ENCODE peak calls at places on chromosomes 6 and 20, in five cellular contexts. N is right lobe of liver, Z is uterus, C is A549, K is HepG2. V is an unnamed sample.

GRCh38 chr6:131519670-131520436 is 53.2 kb upstream of the ARG1 start:
- DNase-seq in Z (no peak), C (peak), N (peak), K (peak), V (no peak)

GRCh38 chr6:3919130-3919628 is 70.0 kb downstream of the FAM50B start:
- DNase-seq in C (no peak), N (no peak), Z (no peak), K (no peak), V (peak)

GRCh38 chr6:154542747-154543146 is 32.3 kb upstream of the CNKSR3 start:
- DNase-seq in K (no peak), Z (no peak), N (no peak), C (no peak), V (no peak)

GRCh38 chr20:24340933-24341332 is 128.5 kb upstream of the SYNDIG1 start:
- DNase-seq in N (no peak), K (no peak), Z (no peak), C (no peak), V (no peak)

GRCh38 chr6:100382767-100383195 is 81.9 kb downstream of the SIM1 start:
- DNase-seq in C (no peak), K (no peak), N (no peak), Z (no peak), V (no peak)

GRCh38 chr6:31952140-31952805 is 6.4 kb downstream of the CFB start:
- DNase-seq in K (peak), N (no peak), C (peak), Z (peak), V (peak)

GRCh38 chr6:31971279-31971992 is 502 bp downstream of the DXO start:
- DNase-seq in N (no peak), K (no peak), Z (no peak), C (no peak), V (peak)

GRCh38 chr6:35181313-35181932 is 32.3 kb upstream of the SCUBE3 start:
- DNase-seq in K (no peak), Z (no peak), N (no peak), C (no peak), V (no peak)

GRCh38 chr6:56713285-56713684 is 70.6 kb upstream of the DST start:
- DNase-seq in Z (peak), C (no peak), K (peak), N (no peak), V (no peak)

GRCh38 chr6:37456126-37456525 is 23.1 kb downstream of the CMTR1 start:
- DNase-seq in C (no peak), N (no peak), Z (no peak), K (no peak), V (no peak)

GRCh38 chr6:33692760-33693158 is 18.7 kb downstream of the UQCC2 start:
- DNase-seq in Z (no peak), C (no peak), K (no peak), N (no peak), V (no peak)

GRCh38 chr20:46293084-46293483 is 15.2 kb downstream of the CDH22 start:
- DNase-seq in K (peak), N (no peak), Z (no peak), C (peak), V (no peak)

GRCh38 chr20:34945315-34946077 is 10.1 kb downstream of the GSS start:
- DNase-seq in N (no peak), C (no peak), Z (no peak), K (no peak), V (no peak)

GRCh38 chr6:151807513-151808330 is at the start of gene ESR1:
- DNase-seq in C (no peak), Z (peak), N (peak), K (no peak), V (no peak)
- H3K4me3 ChIP-seq in C (peak), Z (peak), N (peak), K (no peak), V (peak)

DNA sequence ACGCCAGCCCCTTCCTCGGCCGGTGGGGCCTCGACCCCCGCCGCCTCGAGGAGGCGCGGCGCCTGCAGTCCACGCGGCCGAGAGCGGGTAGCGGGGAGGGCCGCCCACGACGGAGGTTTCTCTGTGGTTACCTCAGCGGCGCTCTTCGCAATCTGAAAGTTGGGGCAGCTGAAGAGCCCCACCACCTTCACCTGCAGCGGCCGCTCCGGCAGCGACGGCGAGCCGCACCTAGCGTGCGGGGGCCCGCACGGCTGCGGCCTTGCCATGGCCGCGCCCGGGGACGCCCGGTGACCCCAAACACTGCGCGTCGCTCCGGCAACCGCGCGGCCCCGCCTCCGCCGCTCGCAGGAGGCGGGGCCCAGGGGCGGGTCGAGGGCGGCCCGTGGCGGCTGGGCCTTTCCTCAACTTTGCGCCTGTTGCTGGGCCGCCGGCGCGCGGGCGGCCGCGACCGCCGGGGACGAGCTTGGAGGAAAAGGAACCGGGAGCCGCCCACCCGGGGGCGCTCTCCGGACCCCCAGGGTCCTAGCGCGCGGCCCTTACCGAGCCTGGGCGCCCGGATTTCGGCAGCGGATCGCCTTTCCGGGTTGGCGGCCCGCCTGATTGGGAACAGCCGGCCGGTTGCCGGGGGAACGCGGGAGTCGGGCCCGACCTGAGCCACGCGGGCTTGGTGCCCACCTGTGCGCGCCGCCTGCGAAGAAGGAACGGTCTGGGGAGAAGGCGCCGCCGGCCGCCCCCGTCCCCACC is at the start of the genes PPIL6 and SMPD2:
- DNase-seq in N (peak), Z (peak), C (peak), K (peak), V (peak)
- TF ChIP-seq POLR2A in N (peak), Z (peak), C (peak), K (peak), V (no peak)

DNA sequence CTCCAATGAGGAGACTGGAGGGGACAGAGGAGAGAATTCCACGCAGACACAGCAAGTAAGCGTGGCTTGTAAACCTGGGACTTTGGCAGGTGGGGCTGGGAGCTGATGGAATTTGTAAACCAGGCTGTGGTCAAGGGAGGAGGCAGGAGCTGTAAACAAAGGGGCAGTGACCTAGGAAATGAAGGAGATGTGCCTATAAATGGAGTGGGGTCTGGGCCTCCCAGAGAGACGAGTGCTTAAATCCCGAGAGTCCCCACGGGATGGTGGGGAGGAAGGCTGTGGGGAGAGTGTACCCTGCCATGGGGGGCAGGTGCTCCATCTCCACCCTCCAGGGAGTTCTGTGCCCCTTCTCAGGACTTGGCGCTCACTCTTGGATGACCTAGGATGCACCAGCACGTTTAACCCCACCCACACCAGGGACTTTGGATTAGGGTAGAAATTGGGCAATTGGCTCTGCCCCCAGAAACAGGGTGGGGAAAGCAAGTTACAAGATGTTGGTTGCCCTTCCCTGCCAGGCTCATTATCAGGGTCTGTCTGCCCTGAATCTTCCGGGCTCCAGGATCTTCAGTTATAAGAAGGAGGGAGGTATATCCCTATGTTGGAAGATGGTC is 4.0 kb upstream of the DHX16 start:
- DNase-seq in N (peak), Z (no peak), K (no peak), C (no peak), V (no peak)
- H3K27ac ChIP-seq in N (peak), Z (no peak), K (no peak), C (no peak), V (no peak)

GRCh38 chr6:20207096-20207454 is 5.2 kb downstream of the MBOAT1 start:
- DNase-seq in Z (no peak), C (no peak), N (no peak), K (no peak), V (no peak)
- H3K4me3 ChIP-seq in Z (no peak), C (no peak), N (no peak), K (no peak), V (no peak)

DNA sequence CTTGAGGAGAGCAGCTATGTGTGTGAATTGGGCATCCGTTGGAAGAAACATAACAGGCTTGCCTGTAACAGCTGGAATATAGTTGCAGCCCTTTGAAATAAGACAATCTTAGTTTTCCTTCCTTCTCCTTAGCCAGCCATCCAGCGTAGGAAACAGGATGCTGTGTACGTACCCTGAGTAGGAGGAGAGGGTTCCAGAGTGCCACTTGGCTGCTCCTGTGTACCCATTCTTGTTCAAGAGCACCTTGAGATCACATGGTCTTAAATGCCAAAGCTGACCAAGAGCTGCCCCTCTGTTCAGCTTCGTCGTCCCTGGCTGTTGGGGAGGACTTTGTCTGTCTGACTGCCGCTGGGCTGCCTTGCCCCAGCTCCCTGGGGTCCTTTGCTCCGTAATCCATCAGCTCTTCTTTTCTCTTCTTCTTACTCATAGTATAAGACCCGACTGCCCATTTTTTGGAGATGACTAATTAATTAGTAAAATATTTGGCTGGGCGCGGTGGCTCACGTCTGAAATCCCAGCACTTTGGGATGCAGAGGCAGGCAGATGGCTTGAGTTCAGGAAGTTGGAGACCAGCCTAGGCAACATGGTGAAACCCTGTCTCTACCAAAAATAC is 49.0 kb downstream of the RREB1 start:
- DNase-seq in Z (no peak), K (no peak), C (no peak), N (no peak), V (no peak)
- TF ChIP-seq POLR2A in Z (no peak), K (no peak), C (no peak), N (no peak), V (no peak)

GRCh38 chr20:37518606-37519507 is 2.2 kb upstream of the NNAT start:
- DNase-seq in K (no peak), N (peak), C (no peak), Z (peak), V (peak)
- H3K27ac ChIP-seq in K (peak), N (peak), C (no peak), Z (no peak), V (peak)

DNA sequence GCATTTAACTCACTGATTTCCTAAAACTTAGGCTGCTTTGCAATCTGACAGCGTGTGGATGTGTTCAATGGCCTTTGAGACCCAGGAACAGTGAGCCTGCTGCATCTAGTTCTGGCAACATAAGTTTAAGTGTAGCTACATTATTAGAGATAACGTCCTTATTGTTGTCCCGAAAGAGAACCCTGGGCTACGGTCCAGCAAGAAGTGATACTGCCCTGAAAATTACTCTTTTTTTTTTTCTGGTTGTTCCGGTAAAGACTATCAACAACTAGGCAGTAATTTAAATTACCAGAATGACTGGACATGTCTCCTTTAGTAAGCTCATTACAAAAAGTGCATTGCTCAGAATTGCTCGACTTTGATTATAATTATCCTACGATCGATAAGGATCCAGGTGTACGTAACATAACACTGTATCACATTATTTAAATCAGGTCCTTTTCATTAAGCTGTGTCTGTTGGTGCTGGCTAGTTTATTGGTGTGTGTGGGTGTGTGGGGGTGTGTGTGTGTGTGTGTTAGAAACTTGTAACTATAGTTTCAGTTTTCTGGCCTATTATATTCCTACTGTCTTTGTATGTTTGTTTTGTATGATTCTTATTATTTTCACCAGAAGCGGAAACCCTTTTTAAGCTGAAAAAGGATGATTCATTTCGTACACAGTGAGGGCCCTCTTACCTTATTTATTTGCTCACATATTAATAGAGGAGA is 3.0 kb downstream of the TSHZ2 start:
- DNase-seq in C (no peak), Z (peak), K (no peak), N (no peak), V (no peak)
- H3K4me3 ChIP-seq in C (no peak), Z (peak), K (no peak), N (peak), V (peak)

DNA sequence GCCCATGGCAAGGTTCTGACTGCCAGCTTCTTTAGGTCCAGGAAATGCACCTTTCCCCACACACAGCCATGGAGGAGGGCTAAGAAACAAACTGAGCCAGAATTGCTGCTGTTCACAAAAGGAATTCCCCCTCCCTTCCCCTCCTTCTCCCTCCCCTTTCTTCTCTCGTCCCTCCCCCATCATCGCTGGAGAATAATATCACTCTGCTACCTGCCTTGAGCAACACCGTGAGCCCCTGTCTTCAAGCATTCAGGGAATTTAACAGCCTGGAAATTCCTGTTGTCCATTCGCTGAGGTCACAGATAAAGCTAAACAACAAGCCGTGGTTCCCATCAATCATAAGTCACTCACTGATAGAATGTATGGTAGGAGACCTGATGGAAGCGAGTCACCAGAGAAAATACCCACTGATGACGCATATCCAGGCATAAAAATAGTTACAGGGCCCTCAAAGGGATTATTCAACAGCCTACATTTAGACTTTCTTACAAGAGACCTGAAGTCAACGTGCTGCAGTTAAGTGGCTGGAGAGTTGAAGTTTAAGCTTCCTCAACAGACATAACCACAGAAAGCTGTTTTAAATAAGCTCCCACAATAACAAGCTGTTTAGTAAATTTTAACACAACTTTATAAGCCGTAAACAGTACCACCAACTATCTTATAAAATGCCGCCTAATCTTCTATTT is 59.7 kb downstream of the HIVEP2 start:
- DNase-seq in N (no peak), K (peak), Z (peak), C (peak), V (no peak)
- TF ChIP-seq POLR2A in N (no peak), K (no peak), Z (no peak), C (no peak), V (peak)

V was measured in heart left ventricle.